ENCODE peak calls at places on chromosomes 11 and 22, in four cellular contexts. K is pancreas, R is left ventricle myocardium inferior, L is prostate gland. N is an unnamed sample.
A peak's percentile ranks its signal among the peaks of the same experiment; 100 is the strongest.

GRCh38 chr11:106398396-106399074 is 321.1 kb downstream of the AASDHPPT start:
- DNase-seq in R (no peak), K (no peak), L (no peak), N (no peak)

GRCh38 chr22:38081636-38081940 is 2.4 kb downstream of the SLC16A8 start:
- DNase-seq in K (peak; percentile 77), R (no peak), L (no peak), N (peak; percentile 69)

GRCh38 chr11:59175104-59175503 is 3.2 kb downstream of the DTX4 start:
- DNase-seq in L (no peak), K (no peak), R (no peak), N (no peak)

GRCh38 chr11:65047581-65048422 is 6.8 kb downstream of the SAC3D1 start:
- DNase-seq in R (peak; percentile 29), L (no peak), K (no peak), N (no peak)

GRCh38 chr11:16881074-16881709 is 133.0 kb downstream of the PLEKHA7 start:
- DNase-seq in L (peak; percentile 83), R (peak; percentile 65), K (peak; percentile 71), N (no peak)

GRCh38 chr22:50564289-50564688 is 1.6 kb upstream of the SYCE3 start:
- DNase-seq in L (no peak), K (peak; percentile 22), R (no peak), N (no peak)

GRCh38 chr11:63623513-63624140 is 9.4 kb upstream of the PLAAT3 start:
- DNase-seq in R (no peak), L (no peak), K (no peak), N (no peak)

GRCh38 chr11:107478922-107479321 is 21.3 kb upstream of the CWF19L2 start:
- DNase-seq in K (no peak), L (no peak), R (no peak), N (no peak)

GRCh38 chr11:95398437-95399112 is 167.6 kb upstream of the SESN3 start:
- DNase-seq in L (no peak), K (no peak), R (no peak), N (no peak)

GRCh38 chr11:6413791-6414231 is 5.1 kb downstream of the APBB1 start:
- DNase-seq in K (no peak), L (no peak), R (no peak), N (no peak)

GRCh38 chr11:122149232-122149631 is 33.2 kb upstream of the BLID start:
- DNase-seq in L (no peak), K (no peak), R (no peak), N (no peak)

GRCh38 chr11:47426062-47426956 is at the start of gene PSMC3:
- DNase-seq in K (peak; percentile 99), R (peak; percentile 99), L (peak; percentile 98), N (peak; percentile 99)

GRCh38 chr11:35980646-35981402 is 37.0 kb downstream of the LDLRAD3 start:
- DNase-seq in L (no peak), R (no peak), K (no peak), N (no peak)

GRCh38 chr11:108432783-108433182 is 34.5 kb downstream of the C11orf65 start:
- DNase-seq in L (no peak), R (no peak), K (no peak), N (no peak)

GRCh38 chr22:50547231-50547851 is 1.6 kb downstream of the KLHDC7B start:
- DNase-seq in R (no peak), K (peak; percentile 79), L (no peak), N (no peak)

GRCh38 chr11:50298182-50298988 is 265.7 kb downstream of the OR4C45 start:
- DNase-seq in K (peak; percentile 58), L (no peak), R (peak; percentile 21), N (no peak)

GRCh38 chr22:30408388-30409101 is 11.7 kb downstream of the SEC14L2 start:
- DNase-seq in R (no peak), L (no peak), K (no peak), N (no peak)

GRCh38 chr22:19062139-19062789 is 59.9 kb downstream of the DGCR2 start:
- DNase-seq in R (no peak), K (peak; percentile 71), L (no peak), N (no peak)

GRCh38 chr11:6757373-6757967 is 14.3 kb downstream of the OR2AG2 start:
- DNase-seq in R (peak; percentile 26), L (peak; percentile 20), K (no peak), N (no peak)

GRCh38 chr22:41351011-41351410 is 30.7 kb upstream of the TEF start:
- DNase-seq in L (no peak), R (no peak), K (no peak), N (no peak)

GRCh38 chr11:1054143-1055108 is 17.9 kb upstream of the MUC6 start:
- DNase-seq in L (peak; percentile 81), R (no peak), K (peak; percentile 72), N (no peak)

GRCh38 chr11:34653851-34654490 is 33.1 kb downstream of the EHF start:
- DNase-seq in L (peak; percentile 87), K (no peak), R (no peak), N (no peak)

GRCh38 chr11:67409261-67409666 is 5.4 kb downstream of the TBC1D10C start:
- DNase-seq in L (no peak), R (no peak), K (peak; percentile 72), N (no peak)

DNA sequence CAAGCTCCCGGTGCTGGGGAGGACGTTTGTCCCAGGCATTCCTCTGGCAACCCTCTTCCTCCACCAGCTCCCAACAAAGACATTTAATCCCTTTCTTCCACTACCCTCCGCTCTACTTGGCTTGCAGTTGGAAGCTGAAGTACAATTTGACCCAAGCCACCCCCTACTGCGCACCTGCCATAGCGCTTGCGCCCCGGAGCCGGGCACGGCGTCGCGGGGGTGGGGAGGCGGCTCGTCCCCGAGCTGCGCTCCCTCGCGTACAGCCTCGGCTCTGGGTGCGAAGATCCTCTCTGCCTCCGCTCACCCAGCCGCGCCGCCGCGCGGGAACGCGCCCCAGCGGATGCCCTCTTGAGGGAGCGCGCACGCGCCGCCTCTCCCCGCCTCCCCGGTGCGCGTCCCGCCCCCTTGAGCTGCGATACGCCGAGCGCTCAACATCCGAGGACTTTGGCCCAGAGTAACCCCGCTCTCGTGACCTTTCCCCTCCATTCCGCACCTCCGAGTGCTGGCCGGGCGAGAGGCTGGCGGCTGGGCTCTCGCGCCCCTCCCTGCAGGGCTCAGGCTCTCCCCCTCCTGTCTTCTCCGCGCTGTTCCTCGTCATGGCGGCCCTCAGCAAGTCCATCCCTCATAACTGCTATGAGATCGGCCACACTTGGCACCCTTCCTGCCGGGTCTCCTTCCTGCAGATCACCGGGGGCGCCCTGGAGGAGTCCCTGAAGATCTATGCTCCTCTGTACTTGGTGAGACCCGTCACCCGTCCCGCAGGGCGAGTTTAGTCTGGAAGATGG is at the start of gene TMEM135:
- DNase-seq in L (peak; percentile 86), K (peak; percentile 94), R (peak; percentile 95), N (peak; percentile 94)
- TF ChIP-seq CTCF in L (no peak), K (no peak), R (peak; percentile 16), N (no peak)

GRCh38 chr11:128323381-128323780 is 264.0 kb downstream of the ETS1 start:
- DNase-seq in R (no peak), L (no peak), K (no peak), N (no peak)
- TF ChIP-seq CTCF in R (peak; percentile 49), L (no peak), K (no peak), N (peak; percentile 18)

DNA sequence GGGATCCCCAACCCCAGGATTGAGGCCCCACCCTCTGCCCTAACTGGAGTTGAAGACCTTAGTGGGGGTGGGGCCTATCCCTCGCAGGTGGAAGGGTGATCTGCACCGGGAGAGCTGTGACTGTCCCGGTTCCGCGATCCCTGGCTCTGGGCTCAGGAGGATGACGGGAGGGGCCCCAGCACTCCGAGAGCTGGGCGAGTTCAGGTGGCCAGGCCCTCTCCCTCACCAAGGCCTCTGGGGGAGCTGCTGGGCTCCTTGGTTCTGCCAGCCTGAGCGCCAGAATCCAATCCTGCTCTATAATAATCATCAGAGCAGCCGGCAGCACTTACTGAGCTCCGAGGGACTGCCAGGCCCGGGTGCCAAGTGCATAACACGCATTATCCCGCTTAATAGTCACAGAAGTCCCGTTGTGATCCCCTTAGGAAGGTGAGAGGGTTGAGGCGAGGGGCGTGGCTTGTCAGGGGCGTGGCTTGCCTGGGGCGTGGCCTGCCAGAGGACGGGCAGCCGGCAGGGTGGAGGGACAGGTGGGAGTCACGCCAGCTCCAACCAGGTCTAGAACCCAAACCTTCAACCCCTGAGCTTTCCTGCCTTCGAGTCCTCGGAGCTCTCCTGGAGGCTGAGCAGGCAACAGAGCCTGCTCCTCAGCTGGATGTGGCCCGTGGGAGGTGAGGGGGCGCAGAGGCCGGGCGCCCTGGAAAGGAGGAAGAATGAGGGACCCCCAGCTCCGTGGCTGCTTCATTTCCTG is 7.2 kb upstream of the SYT7 start:
- DNase-seq in K (peak; percentile 86), L (peak; percentile 85), R (peak; percentile 72), N (no peak)
- TF ChIP-seq CTCF in K (no peak), L (no peak), R (peak; percentile 52), N (peak; percentile 49)

GRCh38 chr22:47309946-47310345 is 547.5 kb downstream of the TBC1D22A start:
- DNase-seq in L (no peak), K (no peak), R (no peak), N (peak; percentile 18)
- TF ChIP-seq CTCF in L (no peak), K (no peak), R (no peak), N (no peak)

GRCh38 chr11:131025421-131026126 is 109.3 kb upstream of the SNX19 start:
- DNase-seq in K (no peak), R (no peak), L (no peak), N (no peak)

GRCh38 chr11:131027501-131027900 is 111.2 kb upstream of the SNX19 start:
- DNase-seq in R (no peak), K (no peak), L (no peak), N (no peak)

GRCh38 chr11:131025020-131025419 is 108.7 kb upstream of the SNX19 start:
- DNase-seq in R (no peak), K (no peak), L (no peak), N (no peak)
- TF ChIP-seq CTCF in R (peak; percentile 20), K (no peak), L (peak; percentile 49), N (peak; percentile 69)

DNA sequence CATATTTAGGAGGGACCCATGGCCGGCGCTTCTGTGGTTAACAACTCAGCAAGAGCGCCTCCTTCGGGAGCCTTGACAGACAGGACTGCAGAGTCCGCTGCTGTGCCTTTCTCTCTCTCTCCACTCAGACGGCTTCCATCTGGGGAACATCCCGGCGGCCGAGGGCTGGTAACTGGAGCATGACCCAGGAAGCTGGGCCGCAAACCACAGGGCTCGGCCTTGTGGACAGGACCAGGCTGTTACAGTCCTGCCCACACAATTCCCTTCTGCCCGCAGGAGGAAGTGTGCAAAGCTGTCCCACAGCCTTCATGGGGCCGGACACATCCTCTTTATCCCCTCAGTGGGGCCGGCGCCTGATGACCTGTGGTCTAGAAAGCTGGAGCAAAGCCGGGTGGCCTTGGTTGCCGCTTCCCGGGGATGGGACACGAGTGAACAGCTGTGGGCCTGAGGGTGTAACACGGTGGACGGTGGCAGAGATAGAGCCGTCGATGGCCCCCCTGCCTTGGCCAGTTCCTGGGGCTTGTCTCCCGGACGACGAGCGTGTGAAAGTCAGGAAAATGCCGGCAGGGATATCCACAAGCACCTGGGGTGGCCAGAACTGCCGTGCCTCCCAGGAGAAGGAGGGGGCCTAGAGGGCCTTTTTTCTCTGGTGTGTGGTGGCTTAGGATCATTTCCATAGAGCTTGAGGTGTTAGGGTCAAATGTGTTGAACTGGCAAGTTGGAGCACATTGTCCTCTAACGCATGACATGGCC is 50.1 kb downstream of the FBLN1 start:
- DNase-seq in R (peak; percentile 77), L (no peak), K (no peak), N (no peak)
- TF ChIP-seq CTCF in R (peak; percentile 39), L (no peak), K (no peak), N (peak; percentile 20)